ENCODE peak calls at places on chromosome 6, in four cellular contexts. J is astrocyte of the cerebellum; C is pancreas; G is CD8-positive, alpha-beta T cell. B is an unnamed sample.

GRCh38 chr6:56143796-56144195 is 103.6 kb downstream of the COL21A1 start:
- DNase-seq in J (no peak), C (no peak), G (no peak), B (no peak)

GRCh38 chr6:33169286-33170175 is 22.7 kb downstream of the COL11A2 start:
- DNase-seq in C (no peak), J (no peak), G (no peak), B (no peak)

GRCh38 chr6:97401533-97401932 is 118.5 kb upstream of the MMS22L start:
- DNase-seq in J (peak; percentile 13), G (no peak), C (no peak), B (no peak)

GRCh38 chr6:3749991-3750323 is 1.6 kb downstream of the PXDC1 start:
- DNase-seq in C (peak; percentile 61), G (no peak), J (peak; percentile 70), B (peak; percentile 49)

GRCh38 chr6:145067430-145067829 is 667.9 kb downstream of the EPM2A start:
- DNase-seq in J (no peak), C (no peak), G (no peak), B (no peak)

GRCh38 chr6:168279403-168279935 is 40.1 kb downstream of the DACT2 start:
- DNase-seq in C (no peak), J (no peak), G (no peak), B (no peak)

GRCh38 chr6:43799671-43800623 is 29.9 kb downstream of the VEGFA start:
- DNase-seq in J (no peak), C (no peak), G (no peak), B (no peak)

GRCh38 chr6:135906542-135906941 is 55.0 kb downstream of the PDE7B start:
- DNase-seq in G (no peak), J (no peak), C (no peak), B (no peak)

GRCh38 chr6:100719883-100720682 is 161.0 kb downstream of the ASCC3 start:
- DNase-seq in G (no peak), J (no peak), C (no peak), B (no peak)

GRCh38 chr6:75436869-75437268 is 56.7 kb downstream of the FILIP1 start:
- DNase-seq in J (no peak), G (no peak), C (no peak), B (no peak)

GRCh38 chr6:164507197-164507957 is 802.0 kb downstream of the C6orf118 start:
- DNase-seq in G (no peak), C (no peak), J (no peak), B (no peak)

GRCh38 chr6:147054871-147055270 is 149.3 kb upstream of the STXBP5 start:
- DNase-seq in G (no peak), C (no peak), J (no peak), B (no peak)

GRCh38 chr6:39821739-39822532 is 29.8 kb downstream of the DAAM2 start:
- DNase-seq in G (no peak), C (no peak), J (no peak), B (no peak)

GRCh38 chr6:4670824-4671409 is 105.3 kb upstream of the CDYL start:
- DNase-seq in J (no peak), C (no peak), G (no peak), B (no peak)

GRCh38 chr6:56868687-56869086 is 86.2 kb upstream of the BEND6 start:
- DNase-seq in C (no peak), J (no peak), G (no peak), B (no peak)

GRCh38 chr6:46719099-46719498 is 16.1 kb downstream of the PLA2G7 start:
- DNase-seq in C (no peak), J (peak; percentile 57), G (no peak), B (no peak)

GRCh38 chr6:145020114-145020513 is 715.2 kb downstream of the EPM2A start:
- DNase-seq in G (no peak), J (no peak), C (no peak), B (no peak)

GRCh38 chr6:30101423-30101938 is 11.4 kb downstream of the TRIM31 start:
- DNase-seq in J (no peak), G (no peak), C (no peak), B (no peak)

GRCh38 chr6:37257320-37257633 is 295 bp upstream of the TBC1D22B start:
- DNase-seq in C (no peak), G (no peak), J (no peak), B (no peak)

GRCh38 chr6:108650781-108651180 is 90.1 kb downstream of the FOXO3 start:
- DNase-seq in C (no peak), J (peak; percentile 47), G (no peak), B (no peak)

GRCh38 chr6:41914343-41914742 is 6.6 kb downstream of the MED20 start:
- DNase-seq in G (no peak), C (no peak), J (no peak), B (no peak)

GRCh38 chr6:121389419-121389818 is 46.0 kb upstream of the GJA1 start:
- DNase-seq in G (no peak), J (no peak), C (no peak), B (no peak)

GRCh38 chr6:39204646-39205244 is 24.5 kb downstream of the KCNK5 start:
- DNase-seq in J (no peak), G (no peak), C (no peak), B (no peak)

GRCh38 chr6:109023348-109023925 is 71.2 kb downstream of the SESN1 start:
- DNase-seq in J (no peak), C (no peak), G (no peak), B (no peak)

GRCh38 chr6:136007355-136007754 is 155.9 kb downstream of the PDE7B start:
- DNase-seq in G (no peak), C (no peak), J (no peak), B (no peak)

GRCh38 chr6:134166529-134167221 is 114.3 kb upstream of the SLC2A12 start:
- DNase-seq in G (no peak), C (no peak), J (no peak), B (no peak)

GRCh38 chr6:37485259-37485658 is 14.4 kb downstream of the CCDC167 start:
- DNase-seq in G (no peak), C (no peak), J (no peak), B (no peak)

B was measured in lung.